ENCODE peak calls at places on chromosomes 6 and 20, in eight cellular contexts. X is occipital lobe, I is GM18507, H is NCI-H2029, G is Karpas-422, O is naive B cell, J is germinal center, M is EH. R is an unnamed sample.

GRCh38 chr20:61253264-61253639 is 1.2 kb downstream of the CDH4 start:
- DNase-seq in I (no peak), H (no peak), M (peak; percentile 35), J (no peak), X (no peak), O (no peak), G (no peak), R (peak; percentile 52)

GRCh38 chr6:139852484-139853140 is 478.2 kb upstream of the CITED2 start:
- DNase-seq in H (no peak), G (no peak), J (no peak), M (peak; percentile 96), I (no peak), O (no peak), X (no peak), R (peak; percentile 62)

GRCh38 chr20:57126481-57127092 is 139.9 kb downstream of the BMP7 start:
- DNase-seq in O (no peak), I (no peak), M (peak; percentile 10), H (no peak), X (no peak), J (no peak), G (no peak), R (no peak)

GRCh38 chr6:28235912-28236452 is 10.9 kb downstream of the ZSCAN9 start:
- DNase-seq in J (no peak), G (no peak), O (no peak), I (no peak), X (no peak), M (no peak), H (no peak), R (no peak)

GRCh38 chr6:158737710-158738615 is 81.2 kb downstream of the EZR start:
- DNase-seq in H (no peak), J (no peak), G (no peak), X (no peak), I (no peak), O (no peak), M (peak; percentile 57), R (peak; percentile 22)

GRCh38 chr20:47389867-47390347 is 33.4 kb upstream of the ZMYND8 start:
- DNase-seq in J (peak; percentile 52), X (peak; percentile 10), H (no peak), O (no peak), G (peak; percentile 96), I (no peak), M (peak; percentile 88), R (peak; percentile 51)

GRCh38 chr20:12012241-12013222 is 94.8 kb downstream of the BTBD3 start:
- DNase-seq in X (no peak), O (peak; percentile 49), G (peak; percentile 83), H (peak; percentile 14), M (peak; percentile 31), J (peak; percentile 37), I (no peak), R (peak; percentile 80)

GRCh38 chr6:17768388-17768787 is 61.7 kb upstream of the NUP153 start:
- DNase-seq in G (peak; percentile 43), X (no peak), M (peak; percentile 45), J (no peak), O (no peak), I (no peak), H (no peak), R (peak; percentile 64)

GRCh38 chr6:53042112-53042511 is 23.1 kb upstream of the FBXO9 start:
- DNase-seq in O (no peak), J (no peak), M (peak; percentile 96), G (no peak), H (no peak), X (no peak), I (no peak), R (peak; percentile 84)

GRCh38 chr6:157322792-157323113 is 566 bp downstream of the TMEM242 start:
- DNase-seq in H (no peak), J (no peak), X (no peak), I (no peak), M (no peak), O (no peak), G (no peak), R (no peak)